ENCODE peak calls at places on chromosomes 3 and 15, in seven cellular contexts. One of them, this sample, is unnamed.

GRCh38 chr3:120094776-120095225 is 554 bp upstream of the GSK3B start:
- DNase-seq in CD4-positive, alpha-beta memory T cell: peak; percentile 100
- DNase-seq in WERI-Rb-1: peak; percentile 99
- DNase-seq in CD8-positive, alpha-beta T cell: peak; percentile 100
- DNase-seq in Jurkat, Clone E6-1: peak; percentile 100
- DNase-seq in fibroblast of mammary gland: peak; percentile 100
- DNase-seq in ovary: peak; percentile 100
- DNase-seq in this sample: peak; percentile 100

GRCh38 chr3:112123548-112123947 is 9.5 kb downstream of the GCSAM start:
- DNase-seq in CD4-positive, alpha-beta memory T cell: no peak
- DNase-seq in WERI-Rb-1: no peak
- DNase-seq in CD8-positive, alpha-beta T cell: no peak
- DNase-seq in Jurkat, Clone E6-1: no peak
- DNase-seq in fibroblast of mammary gland: no peak
- DNase-seq in ovary: no peak
- DNase-seq in this sample: no peak

GRCh38 chr3:174334111-174334510 is 525.0 kb upstream of the NAALADL2 start:
- DNase-seq in CD4-positive, alpha-beta memory T cell: no peak
- DNase-seq in WERI-Rb-1: no peak
- DNase-seq in CD8-positive, alpha-beta T cell: no peak
- DNase-seq in Jurkat, Clone E6-1: no peak
- DNase-seq in fibroblast of mammary gland: no peak
- DNase-seq in ovary: no peak
- DNase-seq in this sample: no peak

GRCh38 chr3:8554725-8555621 is 53.4 kb downstream of the LMCD1 start:
- DNase-seq in CD4-positive, alpha-beta memory T cell: no peak
- DNase-seq in WERI-Rb-1: no peak
- DNase-seq in CD8-positive, alpha-beta T cell: no peak
- DNase-seq in Jurkat, Clone E6-1: no peak
- DNase-seq in fibroblast of mammary gland: peak; percentile 88
- DNase-seq in ovary: peak; percentile 35
- DNase-seq in this sample: peak; percentile 85

GRCh38 chr3:72152551-72153476 is 367.9 kb upstream of the PROK2 start:
- DNase-seq in CD4-positive, alpha-beta memory T cell: no peak
- DNase-seq in WERI-Rb-1: peak; percentile 86
- DNase-seq in CD8-positive, alpha-beta T cell: no peak
- DNase-seq in Jurkat, Clone E6-1: no peak
- DNase-seq in fibroblast of mammary gland: peak; percentile 95
- DNase-seq in ovary: peak; percentile 79
- DNase-seq in this sample: peak; percentile 84

GRCh38 chr3:4996771-4997291 is 17.6 kb downstream of the BHLHE40 start:
- DNase-seq in CD4-positive, alpha-beta memory T cell: no peak
- DNase-seq in WERI-Rb-1: no peak
- DNase-seq in CD8-positive, alpha-beta T cell: no peak
- DNase-seq in Jurkat, Clone E6-1: no peak
- DNase-seq in fibroblast of mammary gland: no peak
- DNase-seq in ovary: no peak
- DNase-seq in this sample: no peak

GRCh38 chr15:48355377-48355776 is 24.1 kb downstream of the DUT start:
- DNase-seq in CD4-positive, alpha-beta memory T cell: no peak
- DNase-seq in WERI-Rb-1: no peak
- DNase-seq in CD8-positive, alpha-beta T cell: no peak
- DNase-seq in Jurkat, Clone E6-1: no peak
- DNase-seq in fibroblast of mammary gland: peak; percentile 95
- DNase-seq in ovary: no peak
- DNase-seq in this sample: no peak

GRCh38 chr3:99911433-99911832 is 93.8 kb downstream of the CMSS1 start:
- DNase-seq in CD4-positive, alpha-beta memory T cell: no peak
- DNase-seq in WERI-Rb-1: peak; percentile 81
- DNase-seq in CD8-positive, alpha-beta T cell: no peak
- DNase-seq in Jurkat, Clone E6-1: no peak
- DNase-seq in fibroblast of mammary gland: no peak
- DNase-seq in ovary: no peak
- DNase-seq in this sample: no peak

GRCh38 chr15:80854104-80854503 is 74.9 kb downstream of the CEMIP start:
- DNase-seq in CD4-positive, alpha-beta memory T cell: no peak
- DNase-seq in WERI-Rb-1: no peak
- DNase-seq in CD8-positive, alpha-beta T cell: no peak
- DNase-seq in Jurkat, Clone E6-1: no peak
- DNase-seq in fibroblast of mammary gland: no peak
- DNase-seq in ovary: peak; percentile 50
- DNase-seq in this sample: no peak

GRCh38 chr3:197882580-197882979 is 67.4 kb upstream of the RPL35A start:
- DNase-seq in CD4-positive, alpha-beta memory T cell: no peak
- DNase-seq in WERI-Rb-1: no peak
- DNase-seq in CD8-positive, alpha-beta T cell: no peak
- DNase-seq in Jurkat, Clone E6-1: no peak
- DNase-seq in fibroblast of mammary gland: no peak
- DNase-seq in ovary: no peak
- DNase-seq in this sample: no peak

GRCh38 chr3:87052499-87053260 is 61.7 kb upstream of the VGLL3 start:
- DNase-seq in CD4-positive, alpha-beta memory T cell: no peak
- DNase-seq in WERI-Rb-1: no peak
- DNase-seq in CD8-positive, alpha-beta T cell: no peak
- DNase-seq in Jurkat, Clone E6-1: no peak
- DNase-seq in fibroblast of mammary gland: no peak
- DNase-seq in ovary: no peak
- DNase-seq in this sample: no peak

GRCh38 chr3:140343211-140343610 is 334.7 kb upstream of the TRIM42 start:
- DNase-seq in CD4-positive, alpha-beta memory T cell: no peak
- DNase-seq in WERI-Rb-1: no peak
- DNase-seq in CD8-positive, alpha-beta T cell: no peak
- DNase-seq in Jurkat, Clone E6-1: no peak
- DNase-seq in fibroblast of mammary gland: no peak
- DNase-seq in ovary: no peak
- DNase-seq in this sample: no peak

GRCh38 chr3:153259956-153260355 is 97.9 kb downstream of the RAP2B start:
- DNase-seq in CD4-positive, alpha-beta memory T cell: no peak
- DNase-seq in WERI-Rb-1: no peak
- DNase-seq in CD8-positive, alpha-beta T cell: no peak
- DNase-seq in Jurkat, Clone E6-1: no peak
- DNase-seq in fibroblast of mammary gland: peak; percentile 51
- DNase-seq in ovary: no peak
- DNase-seq in this sample: no peak

GRCh38 chr15:59283717-59284336 is 77.2 kb downstream of the LDHAL6B start:
- DNase-seq in CD4-positive, alpha-beta memory T cell: no peak
- DNase-seq in WERI-Rb-1: no peak
- DNase-seq in CD8-positive, alpha-beta T cell: no peak
- DNase-seq in Jurkat, Clone E6-1: no peak
- DNase-seq in fibroblast of mammary gland: no peak
- DNase-seq in ovary: no peak
- DNase-seq in this sample: no peak

GRCh38 chr3:14413381-14414071 is 11.1 kb downstream of the SLC6A6 start:
- DNase-seq in CD4-positive, alpha-beta memory T cell: no peak
- DNase-seq in WERI-Rb-1: no peak
- DNase-seq in CD8-positive, alpha-beta T cell: no peak
- DNase-seq in Jurkat, Clone E6-1: no peak
- DNase-seq in fibroblast of mammary gland: peak; percentile 68
- DNase-seq in ovary: no peak
- DNase-seq in this sample: no peak

GRCh38 chr15:94259121-94259776 is 27.9 kb downstream of the MCTP2 start:
- DNase-seq in CD4-positive, alpha-beta memory T cell: no peak
- DNase-seq in WERI-Rb-1: no peak
- DNase-seq in CD8-positive, alpha-beta T cell: no peak
- DNase-seq in Jurkat, Clone E6-1: no peak
- DNase-seq in fibroblast of mammary gland: peak; percentile 58
- DNase-seq in ovary: no peak
- DNase-seq in this sample: no peak

GRCh38 chr3:42749025-42749752 is 23.9 kb downstream of the CCDC13 start:
- DNase-seq in CD4-positive, alpha-beta memory T cell: no peak
- DNase-seq in WERI-Rb-1: no peak
- DNase-seq in CD8-positive, alpha-beta T cell: peak; percentile 5
- DNase-seq in Jurkat, Clone E6-1: no peak
- DNase-seq in fibroblast of mammary gland: no peak
- DNase-seq in ovary: no peak
- DNase-seq in this sample: peak; percentile 67

GRCh38 chr15:39310633-39311032 is 270.2 kb upstream of the THBS1 start:
- DNase-seq in CD4-positive, alpha-beta memory T cell: no peak
- DNase-seq in WERI-Rb-1: no peak
- DNase-seq in CD8-positive, alpha-beta T cell: no peak
- DNase-seq in Jurkat, Clone E6-1: no peak
- DNase-seq in fibroblast of mammary gland: peak; percentile 34
- DNase-seq in ovary: no peak
- DNase-seq in this sample: no peak

GRCh38 chr3:85572978-85573377 is 614.2 kb downstream of the CADM2 start:
- DNase-seq in CD4-positive, alpha-beta memory T cell: no peak
- DNase-seq in WERI-Rb-1: no peak
- DNase-seq in CD8-positive, alpha-beta T cell: no peak
- DNase-seq in Jurkat, Clone E6-1: no peak
- DNase-seq in fibroblast of mammary gland: no peak
- DNase-seq in ovary: no peak
- DNase-seq in this sample: no peak

GRCh38 chr15:42134617-42135243 is 21.7 kb downstream of the PLA2G4F start:
- DNase-seq in CD4-positive, alpha-beta memory T cell: no peak
- DNase-seq in WERI-Rb-1: no peak
- DNase-seq in CD8-positive, alpha-beta T cell: no peak
- DNase-seq in Jurkat, Clone E6-1: no peak
- DNase-seq in fibroblast of mammary gland: no peak
- DNase-seq in ovary: no peak
- DNase-seq in this sample: no peak

GRCh38 chr3:100335137-100335833 is 728 bp downstream of the NIT2 start:
- DNase-seq in CD4-positive, alpha-beta memory T cell: peak; percentile 4
- DNase-seq in WERI-Rb-1: peak; percentile 60
- DNase-seq in CD8-positive, alpha-beta T cell: no peak
- DNase-seq in Jurkat, Clone E6-1: peak; percentile 12
- DNase-seq in fibroblast of mammary gland: peak; percentile 30
- DNase-seq in ovary: peak; percentile 24
- DNase-seq in this sample: no peak

GRCh38 chr3:3648961-3649360 is 150.3 kb upstream of the LRRN1 start:
- DNase-seq in CD4-positive, alpha-beta memory T cell: no peak
- DNase-seq in WERI-Rb-1: peak; percentile 72
- DNase-seq in CD8-positive, alpha-beta T cell: no peak
- DNase-seq in Jurkat, Clone E6-1: no peak
- DNase-seq in fibroblast of mammary gland: no peak
- DNase-seq in ovary: no peak
- DNase-seq in this sample: no peak

GRCh38 chr15:52658955-52659354 is 20.2 kb downstream of the ATOSA start:
- DNase-seq in CD4-positive, alpha-beta memory T cell: peak; percentile 47
- DNase-seq in WERI-Rb-1: no peak
- DNase-seq in CD8-positive, alpha-beta T cell: peak; percentile 16
- DNase-seq in Jurkat, Clone E6-1: no peak
- DNase-seq in fibroblast of mammary gland: no peak
- DNase-seq in ovary: no peak
- DNase-seq in this sample: no peak

GRCh38 chr3:63661242-63661641 is 8.8 kb downstream of the SNTN start:
- DNase-seq in CD4-positive, alpha-beta memory T cell: no peak
- DNase-seq in WERI-Rb-1: no peak
- DNase-seq in CD8-positive, alpha-beta T cell: no peak
- DNase-seq in Jurkat, Clone E6-1: peak; percentile 1
- DNase-seq in fibroblast of mammary gland: peak; percentile 26
- DNase-seq in ovary: no peak
- DNase-seq in this sample: no peak

DNA sequence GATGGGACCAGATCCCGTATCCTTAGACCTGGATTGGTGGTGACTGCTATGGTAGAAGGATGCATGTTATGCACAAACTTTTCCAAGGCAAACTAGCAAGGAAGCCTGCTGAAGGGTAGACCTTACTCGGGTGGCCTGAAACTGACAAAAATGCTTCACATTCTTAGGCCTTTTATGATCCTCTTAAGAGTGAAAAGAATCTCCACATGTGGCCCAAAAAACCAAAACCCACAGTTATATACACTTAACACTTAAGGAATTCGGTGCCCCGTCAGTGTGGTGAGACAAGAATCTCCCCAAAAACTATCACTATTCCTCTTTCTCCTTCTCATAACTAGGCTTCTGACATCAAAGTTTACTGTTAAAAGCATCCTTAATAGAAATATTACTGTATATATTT is 130.1 kb upstream of the SOX2 start:
- DNase-seq in CD4-positive, alpha-beta memory T cell: no peak
- DNase-seq in WERI-Rb-1: no peak
- DNase-seq in CD8-positive, alpha-beta T cell: no peak
- DNase-seq in Jurkat, Clone E6-1: no peak
- DNase-seq in fibroblast of mammary gland: peak; percentile 2
- DNase-seq in ovary: no peak
- DNase-seq in this sample: no peak
- H3K4me3 ChIP-seq in CD4-positive, alpha-beta memory T cell: no peak overlapping the region
- H3K4me3 ChIP-seq in WERI-Rb-1: no peak overlapping the region
- H3K4me3 ChIP-seq in CD8-positive, alpha-beta T cell: no peak overlapping the region
- H3K4me3 ChIP-seq in Jurkat, Clone E6-1: no peak overlapping the region
- H3K4me3 ChIP-seq in fibroblast of mammary gland: no peak overlapping the region
- H3K4me3 ChIP-seq in ovary: no peak overlapping the region
- H3K4me3 ChIP-seq in this sample: no peak overlapping the region

DNA sequence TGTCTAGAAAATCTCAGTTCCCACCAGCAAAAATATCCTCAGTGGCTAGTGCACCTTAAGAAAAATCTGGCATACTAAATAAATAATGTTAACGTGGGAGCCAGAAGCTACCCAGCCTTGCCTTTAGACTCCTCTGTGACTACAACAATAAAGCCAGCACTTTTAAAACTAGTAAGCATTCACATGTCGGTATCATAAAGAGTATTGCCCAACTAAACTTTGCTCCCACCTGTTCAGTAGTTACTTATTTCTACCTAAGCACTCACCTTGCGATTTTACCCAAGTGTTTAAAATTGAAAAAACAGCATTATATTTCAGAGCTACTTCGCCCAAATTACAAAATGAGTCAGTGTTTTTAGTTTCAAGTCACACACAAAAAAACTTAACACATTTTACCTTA is 12.8 kb downstream of the ALDH1L1 start:
- DNase-seq in CD4-positive, alpha-beta memory T cell: no peak
- DNase-seq in WERI-Rb-1: no peak
- DNase-seq in CD8-positive, alpha-beta T cell: no peak
- DNase-seq in Jurkat, Clone E6-1: no peak
- DNase-seq in fibroblast of mammary gland: no peak
- DNase-seq in ovary: no peak
- DNase-seq in this sample: no peak
- H3K4me3 ChIP-seq in CD4-positive, alpha-beta memory T cell: no peak overlapping the region
- H3K4me3 ChIP-seq in WERI-Rb-1: no peak overlapping the region
- H3K4me3 ChIP-seq in CD8-positive, alpha-beta T cell: no peak overlapping the region
- H3K4me3 ChIP-seq in Jurkat, Clone E6-1: no peak overlapping the region
- H3K4me3 ChIP-seq in fibroblast of mammary gland: no peak overlapping the region
- H3K4me3 ChIP-seq in ovary: no peak overlapping the region
- H3K4me3 ChIP-seq in this sample: no peak overlapping the region

DNA sequence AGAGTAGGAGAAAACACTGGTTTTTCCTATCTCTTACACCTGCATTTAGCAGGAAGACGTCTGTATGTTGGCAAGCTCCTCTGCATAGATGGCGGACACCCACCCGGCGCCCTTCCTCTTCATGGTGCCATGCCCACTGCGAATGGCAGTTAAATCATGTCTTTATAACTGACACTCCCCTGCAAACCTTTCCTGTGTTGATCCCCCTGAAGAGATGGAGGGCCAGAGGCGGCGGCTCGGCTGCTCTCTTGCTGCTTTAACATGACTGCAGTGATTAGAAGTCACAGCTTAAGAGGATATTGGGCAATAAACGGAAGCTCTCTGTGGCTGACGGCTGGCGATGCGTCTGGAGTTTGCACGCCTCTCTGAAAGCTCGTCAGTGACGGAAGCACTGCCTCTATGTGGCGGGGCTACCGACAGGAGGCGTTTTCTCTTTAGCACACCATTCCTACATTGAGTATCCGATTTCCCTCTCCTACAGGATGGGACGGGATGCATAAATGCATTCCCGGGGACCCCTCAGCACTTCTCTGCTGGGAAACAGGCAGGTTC is 25.5 kb upstream of the SNRPA1 start:
- DNase-seq in CD4-positive, alpha-beta memory T cell: peak; percentile 64
- DNase-seq in WERI-Rb-1: peak; percentile 86
- DNase-seq in CD8-positive, alpha-beta T cell: peak; percentile 63
- DNase-seq in Jurkat, Clone E6-1: peak; percentile 93
- DNase-seq in fibroblast of mammary gland: peak; percentile 15
- DNase-seq in ovary: no peak
- DNase-seq in this sample: peak; percentile 40
- H3K4me3 ChIP-seq in CD4-positive, alpha-beta memory T cell: peak overlapping the region; percentile 19
- H3K4me3 ChIP-seq in WERI-Rb-1: no peak overlapping the region
- H3K4me3 ChIP-seq in CD8-positive, alpha-beta T cell: peak overlapping the region; percentile 45
- H3K4me3 ChIP-seq in Jurkat, Clone E6-1: peak overlapping the region; percentile 50
- H3K4me3 ChIP-seq in fibroblast of mammary gland: no peak overlapping the region
- H3K4me3 ChIP-seq in ovary: no peak overlapping the region
- H3K4me3 ChIP-seq in this sample: no peak overlapping the region

GRCh38 chr15:32683231-32683630 is 34.6 kb upstream of the GREM1 start:
- DNase-seq in CD4-positive, alpha-beta memory T cell: no peak
- DNase-seq in WERI-Rb-1: no peak
- DNase-seq in CD8-positive, alpha-beta T cell: no peak
- DNase-seq in Jurkat, Clone E6-1: no peak
- DNase-seq in fibroblast of mammary gland: peak; percentile 30
- DNase-seq in ovary: no peak
- DNase-seq in this sample: no peak
- H3K4me3 ChIP-seq in CD4-positive, alpha-beta memory T cell: no peak overlapping the region
- H3K4me3 ChIP-seq in WERI-Rb-1: no peak overlapping the region
- H3K4me3 ChIP-seq in CD8-positive, alpha-beta T cell: no peak overlapping the region
- H3K4me3 ChIP-seq in Jurkat, Clone E6-1: no peak overlapping the region
- H3K4me3 ChIP-seq in fibroblast of mammary gland: no peak overlapping the region
- H3K4me3 ChIP-seq in ovary: no peak overlapping the region
- H3K4me3 ChIP-seq in this sample: no peak overlapping the region